ENCODE peak calls at places on chromosomes 5 and 9, in six cellular contexts. D, O, I, Y, V and K are unnamed samples.

GRCh38 chr5:136213919-136214493 is 21.0 kb upstream of the SMIM32 start:
- DNase-seq in V (no peak), I (no peak), D (peak), Y (no peak), O (no peak), K (no peak)

GRCh38 chr9:104386425-104387069 is 117.5 kb upstream of the OR13F1 start:
- DNase-seq in D (peak), O (peak), I (peak), Y (peak), V (no peak), K (no peak)

GRCh38 chr9:108665856-108666784 is 189.7 kb downstream of the ACTL7B start:
- DNase-seq in I (no peak), D (no peak), V (no peak), O (peak), Y (no peak), K (peak)

GRCh38 chr5:59917121-59917520 is 23.6 kb upstream of the PDE4D start:
- DNase-seq in V (no peak), O (peak), Y (no peak), I (no peak), D (no peak), K (no peak)

GRCh38 chr9:114061830-114062474 is 16.1 kb downstream of the AMBP start:
- DNase-seq in I (no peak), V (no peak), D (no peak), O (no peak), Y (no peak), K (peak)

GRCh38 chr9:109880276-109881169 is 100.5 kb downstream of the PALM2AKAP2 start:
- DNase-seq in I (peak), V (no peak), D (peak), Y (peak), O (peak), K (no peak)

GRCh38 chr5:40700116-40700822 is 20.6 kb downstream of the PTGER4 start:
- DNase-seq in V (no peak), I (no peak), O (no peak), Y (no peak), D (no peak), K (no peak)

GRCh38 chr5:58849995-58850667 is 267.3 kb downstream of the RAB3C start:
- DNase-seq in D (peak), V (no peak), O (peak), Y (peak), I (peak), K (no peak)

GRCh38 chr9:72769546-72769945 is 183.3 kb downstream of the ALDH1A1 start:
- DNase-seq in O (no peak), I (no peak), D (no peak), Y (no peak), V (no peak), K (no peak)